ENCODE peak calls at places on chromosomes 6 and 20, in seven cellular contexts. K is cardiac muscle cell, E is AG20443, R is ELR, Z is dermis microvascular lymphatic vessel endothelial cell, M is NCI-H1417, P is sigmoid colon. Y is an unnamed sample.

GRCh38 chr6:148016013-148016412 is 326.6 kb upstream of the SASH1 start:
- DNase-seq in K (no peak), E (no peak), Z (no peak), R (no peak), M (no peak), P (no peak), Y (no peak)

GRCh38 chr6:24932832-24933231 is 2.9 kb downstream of the RIPOR2 start:
- DNase-seq in E (no peak), Z (no peak), R (no peak), M (no peak), P (no peak), K (no peak), Y (no peak)

GRCh38 chr6:90820436-90820835 is 233.6 kb upstream of the MAP3K7 start:
- DNase-seq in K (no peak), Z (no peak), R (peak), P (no peak), E (no peak), M (no peak), Y (no peak)

GRCh38 chr6:30047220-30047619 is 13.8 kb upstream of the POLR1H start:
- DNase-seq in P (no peak), K (no peak), R (no peak), M (no peak), E (no peak), Z (no peak), Y (no peak)

GRCh38 chr6:143745160-143746133 is 67.7 kb downstream of the PHACTR2 start:
- DNase-seq in M (peak), K (peak), E (peak), P (no peak), R (no peak), Z (peak), Y (no peak)

GRCh38 chr6:41341580-41341979 is 6.2 kb downstream of the NCR2 start:
- DNase-seq in K (no peak), M (no peak), R (no peak), P (no peak), E (no peak), Z (no peak), Y (no peak)

GRCh38 chr6:124487778-124488431 is 474.3 kb upstream of the RNF217 start:
- DNase-seq in K (peak), R (peak), Z (peak), M (no peak), E (no peak), P (no peak), Y (no peak)

GRCh38 chr20:45959956-45960630 is 11.9 kb downstream of the ZNF335 start:
- DNase-seq in R (no peak), P (peak), K (no peak), E (no peak), Z (no peak), M (no peak), Y (no peak)

GRCh38 chr6:150451767-150452641 is 83.2 kb downstream of the IYD start:
- DNase-seq in R (no peak), E (no peak), K (no peak), Z (no peak), P (no peak), M (no peak), Y (no peak)

GRCh38 chr6:74785236-74785635 is 420.6 kb downstream of the COL12A1 start:
- DNase-seq in R (no peak), M (no peak), P (no peak), E (no peak), K (peak), Z (no peak), Y (no peak)

GRCh38 chr20:10524034-10524476 is 89.0 kb downstream of the SLX4IP start:
- DNase-seq in M (peak), Z (peak), R (no peak), K (peak), P (peak), E (peak), Y (peak)

GRCh38 chr20:62740286-62741141 is 31.9 kb downstream of the NTSR1 start:
- DNase-seq in K (peak), Z (peak), P (peak), E (peak), M (no peak), R (peak), Y (peak)

GRCh38 chr6:119201486-119201885 is 123.0 kb upstream of the FAM184A start:
- DNase-seq in R (no peak), K (no peak), E (no peak), P (no peak), Z (no peak), M (peak), Y (no peak)

GRCh38 chr6:25454141-25454540 is 175.0 kb downstream of the CARMIL1 start:
- DNase-seq in P (no peak), Z (no peak), E (peak), M (no peak), K (peak), R (no peak), Y (no peak)

GRCh38 chr6:30101939-30102700 is 10.8 kb downstream of the TRIM31 start:
- DNase-seq in M (peak), R (peak), E (peak), P (peak), Z (peak), K (peak), Y (peak)

GRCh38 chr20:10007747-10008146 is 27.0 kb upstream of the ANKEF1 start:
- DNase-seq in Z (no peak), R (no peak), E (no peak), P (no peak), M (no peak), K (no peak), Y (no peak)

GRCh38 chr20:58710481-58711265 is 18.1 kb downstream of the NPEPL1 start:
- DNase-seq in K (no peak), Z (no peak), M (no peak), E (peak), P (peak), R (no peak), Y (no peak)

GRCh38 chr20:6685181-6685582 is 82.3 kb upstream of the BMP2 start:
- DNase-seq in M (no peak), K (no peak), R (peak), P (no peak), E (no peak), Z (peak), Y (no peak)

GRCh38 chr6:81696505-81696904 is 56.0 kb downstream of the TENT5A start:
- DNase-seq in P (no peak), E (no peak), Z (peak), K (no peak), M (peak), R (peak), Y (no peak)

GRCh38 chr6:157898169-157898568 is 75.1 kb downstream of the SNX9 start:
- DNase-seq in E (no peak), K (no peak), R (no peak), Z (peak), M (no peak), P (no peak), Y (no peak)

GRCh38 chr20:37915434-37915787 is 12.5 kb downstream of the VSTM2L start:
- DNase-seq in Z (no peak), P (no peak), K (no peak), E (no peak), M (no peak), R (no peak), Y (no peak)

GRCh38 chr20:25360631-25361286 is 29.9 kb downstream of the ABHD12 start:
- DNase-seq in E (peak), R (peak), P (no peak), Z (peak), M (no peak), K (peak), Y (peak)

GRCh38 chr6:150079604-150080003 is 10.7 kb upstream of the ULBP3 start:
- DNase-seq in R (peak), Z (no peak), E (no peak), K (no peak), M (no peak), P (no peak), Y (no peak)

GRCh38 chr6:140041056-140041455 is 666.6 kb upstream of the CITED2 start:
- DNase-seq in R (no peak), E (no peak), P (no peak), M (no peak), Z (no peak), K (no peak), Y (no peak)

GRCh38 chr6:165835410-165835851 is 172.4 kb upstream of the PDE10A start:
- DNase-seq in K (no peak), E (no peak), R (no peak), P (no peak), M (no peak), Z (no peak), Y (no peak)

Y was measured in cardiac septum.